ENCODE peak calls at places on chromosomes 2 and 18, in ten cellular contexts. X is stimulated activated CD4-positive, alpha-beta T cell treated with anti-CD3 and anti-CD28 coated beads, Interleukin-2, amount 100 ng/mL, for 48 hours; K is NCI-H2171 treated with DMSO at 0.1 percent for 48 hours; D is GM03348; Y is cardiac fibroblast; N is T-helper 1 cell; Z is T follicular helper cell; H is psoas muscle; U is sciatic nerve; A is activated CD4-positive, alpha-beta T cell treated with anti-CD3 and anti-CD28 coated beads for 48 hours. Q is an unnamed sample.

GRCh38 chr18:29512203-29512602 is 1335.3 kb upstream of the CDH2 start:
- DNase-seq in X (no peak), K (no peak), D (no peak), Y (no peak), N (no peak), Z (no peak), H (no peak), U (no peak), A (no peak), Q (no peak)

GRCh38 chr18:54148151-54148550 is 76.3 kb downstream of the MBD2 start:
- DNase-seq in X (no peak), K (no peak), D (no peak), Y (no peak), N (no peak), Z (no peak), H (no peak), U (no peak), A (no peak), Q (no peak)

GRCh38 chr2:50395510-50396300 is 636.2 kb downstream of the NRXN1 start:
- DNase-seq in X (no peak), K (no peak), D (no peak), Y (no peak), N (no peak), Z (no peak), H (no peak), U (no peak), A (no peak), Q (no peak)

GRCh38 chr2:217445726-217446125 is 557.1 kb downstream of the TNS1 start:
- DNase-seq in X (no peak), K (no peak), D (peak; percentile 32), Y (peak; percentile 3), N (no peak), Z (no peak), H (no peak), U (no peak), A (no peak), Q (no peak)

GRCh38 chr2:231228223-231228622 is 29.8 kb downstream of the ARMC9 start:
- DNase-seq in X (no peak), K (no peak), D (no peak), Y (no peak), N (no peak), Z (no peak), H (no peak), U (no peak), A (no peak), Q (no peak)

GRCh38 chr18:58484989-58485962 is 143.6 kb downstream of the ALPK2 start:
- DNase-seq in X (no peak), K (peak; percentile 17), D (no peak), Y (no peak), N (no peak), Z (no peak), H (no peak), U (no peak), A (no peak), Q (no peak)

GRCh38 chr2:70029814-70030409 is 57.4 kb upstream of the PCBP1 start:
- DNase-seq in X (no peak), K (no peak), D (peak; percentile 87), Y (peak; percentile 89), N (no peak), Z (no peak), H (peak; percentile 75), U (peak; percentile 86), A (no peak), Q (no peak)

GRCh38 chr18:58087928-58088722 is 44.1 kb downstream of the NEDD4L start:
- DNase-seq in X (no peak), K (no peak), D (no peak), Y (no peak), N (peak; percentile 4), Z (no peak), H (no peak), U (no peak), A (no peak), Q (peak; percentile 89)

GRCh38 chr2:33212151-33212550 is 264.3 kb upstream of the RASGRP3 start:
- DNase-seq in X (no peak), K (no peak), D (peak; percentile 72), Y (peak; percentile 94), N (no peak), Z (no peak), H (no peak), U (no peak), A (no peak), Q (no peak)

GRCh38 chr2:48050711-48051110 is 144.4 kb upstream of the FBXO11 start:
- DNase-seq in X (no peak), K (no peak), D (no peak), Y (no peak), N (no peak), Z (no peak), H (no peak), U (no peak), A (no peak), Q (no peak)